ENCODE peak calls at places on chromosomes 6 and 20, in five cellular contexts. L, U, Y, K and S are unnamed samples.
A peak's percentile ranks its signal among the peaks of the same experiment; 100 is the strongest.

GRCh38 chr6:38774933-38775707 is 60.0 kb downstream of the DNAH8 start:
- DNase-seq in K (no peak), L (no peak), Y (no peak), U (no peak), S (no peak)

GRCh38 chr6:70846207-70846835 is 110.5 kb downstream of the B3GAT2 start:
- DNase-seq in U (no peak), Y (no peak), L (no peak), K (no peak), S (no peak)

GRCh38 chr6:29656798-29657197 is at the start of gene MOG:
- DNase-seq in K (no peak), U (no peak), Y (no peak), L (no peak), S (peak; percentile 85)

GRCh38 chr6:113293106-113293505 is 564.0 kb upstream of the MARCKS start:
- DNase-seq in K (no peak), U (no peak), L (no peak), Y (no peak), S (no peak)

GRCh38 chr6:148322704-148323103 is 19.9 kb upstream of the SASH1 start:
- DNase-seq in U (no peak), L (no peak), Y (no peak), K (no peak), S (no peak)

GRCh38 chr6:121505284-121505683 is 69.8 kb downstream of the GJA1 start:
- DNase-seq in K (no peak), L (no peak), U (no peak), Y (no peak), S (no peak)

GRCh38 chr20:42179768-42180167 is 561.6 kb upstream of the CHD6 start:
- DNase-seq in Y (peak; percentile 6), U (no peak), K (no peak), L (peak; percentile 59), S (no peak)

GRCh38 chr6:169428532-169428931 is 174.9 kb upstream of the THBS2 start:
- DNase-seq in L (peak; percentile 42), U (no peak), Y (no peak), K (no peak), S (no peak)

GRCh38 chr6:96499781-96500180 is 21.8 kb upstream of the UFL1 start:
- DNase-seq in U (no peak), Y (no peak), L (no peak), K (peak; percentile 64), S (no peak)

GRCh38 chr20:24470782-24471582 is 1.6 kb downstream of the SYNDIG1 start:
- DNase-seq in K (no peak), L (peak; percentile 56), Y (no peak), U (no peak), S (peak; percentile 49)

GRCh38 chr6:142885182-142885867 is 59.7 kb downstream of the HIVEP2 start:
- DNase-seq in L (peak; percentile 98), U (no peak), K (peak; percentile 69), Y (peak; percentile 94), S (no peak)

GRCh38 chr20:48697845-48698491 is 129.8 kb downstream of the PREX1 start:
- DNase-seq in U (peak; percentile 81), K (no peak), L (no peak), Y (peak; percentile 84), S (no peak)

GRCh38 chr6:53530346-53530745 is 14.6 kb downstream of the GCLC start:
- DNase-seq in L (peak; percentile 94), U (no peak), Y (no peak), K (no peak), S (no peak)

GRCh38 chr20:17525650-17526049 is 5.5 kb downstream of the BFSP1 start:
- DNase-seq in U (no peak), L (peak; percentile 84), Y (peak; percentile 56), K (peak; percentile 48), S (no peak)

GRCh38 chr20:62696431-62696957 is 12.1 kb upstream of the NTSR1 start:
- DNase-seq in K (no peak), L (no peak), Y (no peak), U (no peak), S (no peak)

GRCh38 chr6:150314230-150315188 is 54.3 kb upstream of the IYD start:
- DNase-seq in Y (no peak), L (no peak), K (no peak), U (no peak), S (no peak)

GRCh38 chr6:54094837-54095236 is 16.4 kb upstream of the MLIP start:
- DNase-seq in Y (no peak), K (no peak), U (no peak), L (no peak), S (no peak)

GRCh38 chr6:113361014-113361645 is 496.0 kb upstream of the MARCKS start:
- DNase-seq in Y (peak; percentile 81), L (no peak), U (no peak), K (no peak), S (no peak)

GRCh38 chr6:85405175-85405852 is 44.6 kb upstream of the NT5E start:
- DNase-seq in L (no peak), K (no peak), U (no peak), Y (peak; percentile 56), S (no peak)

GRCh38 chr6:123635144-123635543 is 1.6 kb downstream of the TRDN start:
- DNase-seq in Y (no peak), K (no peak), U (no peak), L (peak; percentile 27), S (no peak)

GRCh38 chr6:13334953-13335352 is 6.6 kb upstream of the TBC1D7 start:
- DNase-seq in U (no peak), L (peak; percentile 87), Y (peak; percentile 42), K (no peak), S (no peak)

GRCh38 chr6:45438849-45439406 is 61.2 kb upstream of the SUPT3H start:
- DNase-seq in K (no peak), U (no peak), L (no peak), Y (peak; percentile 93), S (no peak)

GRCh38 chr20:46199198-46199597 is 81.1 kb downstream of the CD40 start:
- DNase-seq in L (peak; percentile 87), K (no peak), Y (no peak), U (no peak), S (no peak)

GRCh38 chr6:68776382-68776781 is 141.3 kb downstream of the ADGRB3 start:
- DNase-seq in Y (no peak), K (no peak), L (no peak), U (no peak), S (no peak)

GRCh38 chr6:145651988-145652387 is 83.3 kb downstream of the EPM2A start:
- DNase-seq in L (no peak), Y (no peak), K (no peak), U (no peak), S (no peak)
- H3K27ac ChIP-seq in L (no peak overlapping the region), Y (no peak overlapping the region), K (no peak overlapping the region), U (no peak overlapping the region), S (no peak overlapping the region)

GRCh38 chr6:57085441-57085840 is 4.5 kb upstream of the ZNF451 start:
- DNase-seq in L (no peak), K (no peak), Y (no peak), U (no peak), S (no peak)

GRCh38 chr6:57087916-57088315 is 2.1 kb upstream of the ZNF451 start:
- DNase-seq in Y (no peak), K (no peak), U (no peak), L (peak; percentile 16), S (no peak)

GRCh38 chr6:57086843-57087242 is 3.1 kb upstream of the ZNF451 start:
- DNase-seq in K (no peak), U (no peak), L (no peak), Y (no peak), S (no peak)

GRCh38 chr6:57089687-57090457 is at the start of gene ZNF451:
- DNase-seq in Y (peak; percentile 97), L (peak; percentile 99), K (peak; percentile 95), U (peak; percentile 98), S (peak; percentile 95)

DNA sequence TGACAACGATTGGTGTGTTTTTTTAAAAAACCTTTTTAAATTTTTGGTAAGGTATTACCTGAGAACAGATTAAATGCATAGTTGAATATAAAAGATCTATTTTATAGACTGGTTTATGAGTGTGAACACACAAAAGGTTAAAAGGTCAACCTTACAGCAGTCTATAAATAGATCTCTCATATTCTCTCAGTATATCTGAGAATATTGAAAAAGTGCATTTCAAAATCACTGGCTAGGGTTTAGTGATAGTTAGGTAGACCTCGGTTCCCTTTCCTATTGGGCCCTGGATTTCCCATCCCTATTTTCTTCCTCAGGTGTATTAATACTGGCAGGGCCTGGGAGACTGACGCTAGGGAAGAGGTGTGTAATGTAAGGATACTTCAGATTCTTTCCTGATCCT is 723 bp upstream of the ZNF451 start:
- DNase-seq in U (no peak), L (no peak), K (no peak), Y (peak; percentile 6), S (no peak)
- H3K27ac ChIP-seq in U (peak overlapping the region; percentile 83), L (no peak overlapping the region), K (peak overlapping the region; percentile 62), Y (no peak overlapping the region), S (peak overlapping the region; percentile 62)

GRCh38 chr6:47072667-47073066 is 30.5 kb upstream of the ADGRF1 start:
- DNase-seq in K (no peak), L (no peak), U (no peak), Y (no peak), S (no peak)
- H3K27ac ChIP-seq in K (no peak overlapping the region), L (no peak overlapping the region), U (no peak overlapping the region), Y (no peak overlapping the region), S (no peak overlapping the region)

DNA sequence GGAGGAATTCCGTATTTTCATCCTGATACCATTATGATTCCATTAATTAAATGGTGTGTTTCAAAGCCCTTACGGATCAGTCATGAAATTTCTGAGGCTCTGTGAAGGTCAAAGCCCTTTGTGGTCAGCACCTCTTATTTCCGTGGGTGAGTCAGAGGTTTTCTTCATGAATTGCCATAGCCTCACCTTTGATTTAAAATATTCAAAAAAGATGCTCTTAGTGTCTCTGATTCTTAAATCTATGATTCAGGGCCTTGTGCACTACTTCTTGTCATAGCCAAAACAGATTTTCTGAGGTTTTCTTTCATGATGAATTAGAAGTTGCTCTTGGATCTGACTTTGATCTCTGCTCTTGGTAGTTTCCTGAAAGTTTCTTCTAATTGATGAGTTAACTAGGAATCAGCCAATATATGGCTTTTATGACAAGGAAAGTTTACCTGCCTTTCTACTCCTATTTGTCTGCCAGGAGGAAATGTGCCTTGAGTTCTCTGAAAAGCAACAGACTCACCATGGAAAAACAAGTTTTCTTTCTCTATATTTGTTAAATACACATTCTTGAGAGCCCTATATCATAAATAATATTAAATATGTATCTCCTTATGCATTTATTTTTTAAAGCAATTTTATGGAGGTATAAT is 613.0 kb downstream of the UTRN start:
- DNase-seq in Y (peak; percentile 71), L (no peak), K (no peak), U (no peak), S (no peak)
- H3K27ac ChIP-seq in Y (peak overlapping the region; percentile 100), L (no peak overlapping the region), K (no peak overlapping the region), U (no peak overlapping the region), S (no peak overlapping the region)

GRCh38 chr20:51163996-51164600 is 141.2 kb upstream of the KCNG1 start:
- DNase-seq in U (no peak), Y (no peak), L (no peak), K (no peak), S (no peak)
- H3K27ac ChIP-seq in U (no peak overlapping the region), Y (no peak overlapping the region), L (no peak overlapping the region), K (no peak overlapping the region), S (no peak overlapping the region)